ENCODE peak calls at places on chromosomes 6 and 20, in nine cellular contexts. O is heart left ventricle, T is AG04450, G is neural progenitor cell, C is psoas muscle, K is fibroblast of lung, F is HFF-Myc, J is endothelial cell of umbilical vein, I is HCT116. L is an unnamed sample.

GRCh38 chr20:45174434-45175364 is at the start of gene PI3:
- DNase-seq in O (no peak), T (no peak), G (no peak), C (no peak), K (peak; percentile 5), F (no peak), J (no peak), I (no peak), L (no peak)

GRCh38 chr20:2353231-2353630 is 27.5 kb upstream of the TGM6 start:
- DNase-seq in O (no peak), T (no peak), G (peak; percentile 0), C (no peak), K (no peak), F (no peak), J (no peak), I (no peak), L (no peak)

GRCh38 chr20:4829494-4830211 is 107.9 kb downstream of the PRND start:
- DNase-seq in O (no peak), T (no peak), G (no peak), C (no peak), K (no peak), F (no peak), J (no peak), I (no peak), L (no peak)

GRCh38 chr6:101085327-101085726 is 204.2 kb upstream of the ASCC3 start:
- DNase-seq in O (no peak), T (no peak), G (peak; percentile 18), C (no peak), K (peak; percentile 69), F (no peak), J (no peak), I (no peak), L (no peak)

GRCh38 chr6:140537834-140538680 is 1163.6 kb upstream of the CITED2 start:
- DNase-seq in O (no peak), T (peak; percentile 94), G (peak; percentile 77), C (no peak), K (peak; percentile 100), F (peak; percentile 93), J (peak; percentile 85), I (no peak), L (no peak)

GRCh38 chr6:141726158-141726557 is 406.6 kb upstream of the GJE1 start:
- DNase-seq in O (no peak), T (no peak), G (peak; percentile 52), C (no peak), K (peak; percentile 1), F (no peak), J (peak; percentile 31), I (no peak), L (no peak)

GRCh38 chr6:26576929-26577719 is 19.6 kb upstream of the ABT1 start:
- DNase-seq in O (no peak), T (no peak), G (peak; percentile 84), C (peak; percentile 68), K (peak; percentile 76), F (peak; percentile 88), J (peak; percentile 54), I (peak; percentile 84), L (no peak)

GRCh38 chr6:30885481-30885998 is 1.2 kb downstream of the DDR1 start:
- DNase-seq in O (no peak), T (no peak), G (peak; percentile 26), C (no peak), K (peak; percentile 32), F (no peak), J (no peak), I (no peak), L (peak; percentile 94)

GRCh38 chr6:34484899-34485298 is 19.0 kb downstream of the PACSIN1 start:
- DNase-seq in O (no peak), T (no peak), G (no peak), C (no peak), K (no peak), F (no peak), J (no peak), I (peak; percentile 28), L (no peak)

GRCh38 chr6:111087871-111088667 is 766 bp downstream of the SLC16A10 start:
- DNase-seq in O (no peak), T (no peak), G (peak; percentile 51), C (no peak), K (peak; percentile 11), F (no peak), J (peak; percentile 9), I (peak; percentile 10), L (no peak)

GRCh38 chr6:112372213-112372806 is 25.2 kb downstream of the RFPL4B start:
- DNase-seq in O (no peak), T (peak; percentile 7), G (no peak), C (no peak), K (peak; percentile 50), F (peak; percentile 43), J (peak; percentile 49), I (peak; percentile 18), L (no peak)

GRCh38 chr6:79469381-79470246 is 67.6 kb downstream of the LCA5 start:
- DNase-seq in O (no peak), T (no peak), G (no peak), C (no peak), K (peak; percentile 19), F (no peak), J (no peak), I (no peak), L (no peak)

GRCh38 chr6:118736351-118736750 is 85.0 kb upstream of the CEP85L start:
- DNase-seq in O (no peak), T (no peak), G (no peak), C (no peak), K (no peak), F (no peak), J (no peak), I (no peak), L (no peak)

GRCh38 chr6:118739976-118740771 is 88.8 kb upstream of the CEP85L start:
- DNase-seq in O (no peak), T (no peak), G (no peak), C (no peak), K (peak; percentile 72), F (peak; percentile 39), J (peak; percentile 56), I (no peak), L (no peak)

GRCh38 chr6:118735320-118735719 is 83.9 kb upstream of the CEP85L start:
- DNase-seq in O (no peak), T (no peak), G (peak; percentile 58), C (no peak), K (no peak), F (no peak), J (peak; percentile 49), I (no peak), L (no peak)
- TF ChIP-seq CTCF in O (peak; percentile 29), T (peak; percentile 63), G (peak; percentile 54), C (peak; percentile 23), K (peak; percentile 15), F (peak; percentile 57), J (peak; percentile 66), I (no peak), L (no peak)

DNA sequence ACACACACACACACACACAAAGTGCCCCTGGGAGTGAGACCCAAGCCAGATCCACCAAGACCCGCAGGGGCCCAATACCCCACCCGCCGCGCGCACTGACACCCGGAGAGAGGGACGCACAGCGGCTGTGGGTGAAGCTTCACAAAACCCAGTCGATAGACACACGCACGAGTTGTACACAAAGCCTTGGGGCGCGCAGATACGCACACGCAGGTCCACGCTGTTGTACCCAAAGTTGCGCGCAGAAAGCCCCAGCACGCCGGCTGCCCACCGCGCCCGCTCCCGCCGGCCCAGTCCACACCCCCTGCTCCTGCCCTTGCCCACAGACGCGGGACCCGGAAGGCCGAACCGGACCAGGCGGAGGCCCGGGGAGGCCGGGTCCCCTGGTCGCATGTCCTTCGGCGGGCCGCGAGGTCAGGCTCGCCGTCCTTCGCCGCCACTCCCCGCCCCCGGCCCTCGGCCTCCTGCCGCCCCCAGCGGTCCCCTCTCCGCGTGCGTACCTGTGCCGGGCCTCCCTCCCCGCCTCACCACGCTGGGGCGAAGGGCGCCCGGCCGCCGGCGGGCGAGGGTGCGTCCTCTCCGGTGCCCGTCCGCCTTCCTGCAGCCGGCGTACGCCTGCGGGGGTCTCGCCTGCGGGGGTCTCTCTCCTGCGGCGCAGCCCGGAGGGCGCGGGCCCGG is at the start of gene TMEM74B:
- DNase-seq in O (no peak), T (no peak), G (peak; percentile 50), C (no peak), K (no peak), F (no peak), J (no peak), I (no peak), L (no peak)
- H3K4me3 ChIP-seq in O (peak within 1 kb of the TSS; percentile 59), T (peak within 1 kb of the TSS; percentile 37), G (peak within 1 kb of the TSS; percentile 75), C (peak within 1 kb of the TSS; percentile 68), K (no peak within 1 kb of the TSS), F (no peak within 1 kb of the TSS), J (no peak within 1 kb of the TSS), I (peak within 1 kb of the TSS; percentile 51), L (peak within 1 kb of the TSS; percentile 32)

GRCh38 chr6:72272958-72273357 is 348.9 kb upstream of the KCNQ5 start:
- DNase-seq in O (no peak), T (peak; percentile 13), G (no peak), C (no peak), K (peak; percentile 76), F (no peak), J (peak; percentile 72), I (no peak), L (no peak)
- TF ChIP-seq CTCF in O (no peak), T (no peak), G (no peak), C (no peak), K (no peak), F (no peak), J (no peak), I (no peak), L (no peak)

GRCh38 chr6:130932438-130932837 is 105.2 kb downstream of the SMLR1 start:
- DNase-seq in O (no peak), T (no peak), G (no peak), C (no peak), K (no peak), F (no peak), J (no peak), I (no peak), L (no peak)

GRCh38 chr6:130928993-130929678 is 101.9 kb downstream of the SMLR1 start:
- DNase-seq in O (no peak), T (peak; percentile 68), G (no peak), C (no peak), K (peak; percentile 77), F (peak; percentile 22), J (peak; percentile 75), I (no peak), L (peak; percentile 38)

GRCh38 chr6:130931683-130932082 is 104.5 kb downstream of the SMLR1 start:
- DNase-seq in O (no peak), T (no peak), G (no peak), C (no peak), K (no peak), F (no peak), J (no peak), I (no peak), L (no peak)

GRCh38 chr6:130927305-130927704 is 100.1 kb downstream of the SMLR1 start:
- DNase-seq in O (no peak), T (no peak), G (peak; percentile 27), C (no peak), K (peak; percentile 40), F (no peak), J (no peak), I (peak; percentile 54), L (no peak)

DNA sequence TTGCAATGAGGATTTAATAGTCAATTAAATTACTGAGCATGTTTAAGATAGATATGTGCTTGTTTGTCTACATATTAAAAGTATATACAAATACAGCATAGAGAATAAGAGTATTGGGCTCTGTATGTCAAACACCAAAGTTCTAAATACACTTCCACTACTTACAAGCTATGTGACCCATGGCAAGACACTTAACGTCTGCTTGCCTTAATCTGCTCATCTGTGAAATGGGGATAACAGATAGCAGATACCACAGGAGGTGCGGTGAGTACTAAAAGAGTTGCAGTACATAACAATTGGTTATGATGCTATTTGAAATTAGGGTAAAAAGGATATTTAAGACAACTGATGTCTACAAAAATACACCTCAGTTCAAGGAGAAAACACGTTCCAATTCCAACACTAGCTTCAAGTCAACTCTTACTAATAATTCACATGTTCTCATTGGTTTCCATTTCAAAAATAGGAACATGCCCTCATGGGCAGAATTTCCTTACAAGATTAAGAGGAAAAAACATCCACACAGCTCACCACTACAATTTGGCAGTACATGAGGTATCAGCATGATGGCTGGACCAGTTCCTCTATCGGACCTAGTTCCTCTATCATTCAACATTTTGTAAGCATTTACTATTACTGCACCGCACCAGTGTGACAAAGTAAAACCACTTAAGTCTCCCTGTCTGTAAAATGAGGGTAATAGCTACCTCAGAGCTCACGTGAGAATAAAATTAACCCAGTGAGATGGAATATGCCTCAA is 101.1 kb downstream of the SMLR1 start:
- DNase-seq in O (no peak), T (no peak), G (no peak), C (no peak), K (no peak), F (no peak), J (no peak), I (no peak), L (no peak)
- H3K4me3 ChIP-seq in O (no peak overlapping the region), T (no peak overlapping the region), G (no peak overlapping the region), C (peak overlapping the region; percentile 12), K (no peak overlapping the region), F (no peak overlapping the region), J (no peak overlapping the region), I (no peak overlapping the region), L (no peak overlapping the region)